ENCODE peak calls at places on chromosomes 3 and 15, in four cellular contexts. L is GM12878, V is HepG2, Y is stomach. G is an unnamed sample. For H3K4me1, the result is how much of the 10 kb centered on the place peaks cover.

GRCh38 chr3:42149537-42150426 is 58.6 kb downstream of the TRAK1 start:
- DNase-seq in L (no peak), V (no peak), Y (peak), G (peak)

GRCh38 chr3:59726279-59726678 is 676.5 kb upstream of the CFAP20DC start:
- DNase-seq in V (no peak), L (no peak), Y (no peak), G (no peak)

GRCh38 chr15:39969871-39970270 is 36.0 kb downstream of the EIF2AK4 start:
- DNase-seq in L (no peak), Y (peak), V (no peak), G (peak)

GRCh38 chr15:83973816-83974215 is 261.8 kb upstream of the GOLGA6L4 start:
- DNase-seq in Y (no peak), V (peak), L (no peak), G (no peak)

GRCh38 chr15:68787609-68788264 is 33.0 kb downstream of the ANP32A start:
- DNase-seq in Y (peak), L (no peak), V (no peak), G (peak)

GRCh38 chr3:69292959-69293574 is 92.8 kb downstream of the FRMD4B start:
- DNase-seq in L (no peak), V (no peak), Y (no peak), G (no peak)

GRCh38 chr15:74326759-74327158 is 40.7 kb downstream of the CYP11A1 start:
- DNase-seq in V (no peak), Y (no peak), L (no peak), G (no peak)

GRCh38 chr3:136994772-136995516 is 37.2 kb downstream of the IL20RB start:
- DNase-seq in Y (peak), L (no peak), V (no peak), G (peak)

GRCh38 chr3:15361494-15362214 is 29.3 kb upstream of the SH3BP5 start:
- DNase-seq in V (no peak), L (peak), Y (no peak), G (peak)

GRCh38 chr15:73647259-73648026 is 14.3 kb upstream of the NPTN start:
- DNase-seq in L (no peak), Y (no peak), V (no peak), G (no peak)

GRCh38 chr15:91032919-91033803 is 10.8 kb upstream of the VPS33B start:
- DNase-seq in V (peak), Y (peak), L (no peak), G (peak)

GRCh38 chr15:87871130-87871737 is 385.3 kb downstream of the NTRK3 start:
- DNase-seq in L (no peak), V (no peak), Y (no peak), G (no peak)

GRCh38 chr3:107798381-107798780 is 275.6 kb downstream of the BBX start:
- DNase-seq in L (no peak), Y (no peak), V (no peak), G (no peak)

GRCh38 chr3:113834983-113835382 is 3.6 kb upstream of the GRAMD1C start:
- DNase-seq in L (no peak), V (no peak), Y (no peak), G (no peak)

GRCh38 chr3:107523361-107524213 is 825 bp downstream of the BBX start:
- DNase-seq in V (peak), Y (peak), L (no peak), G (peak)

GRCh38 chr15:70302360-70302759 is 204.6 kb upstream of the TLE3 start:
- DNase-seq in Y (no peak), V (no peak), L (no peak), G (no peak)

GRCh38 chr3:197023998-197024651 is 5.5 kb downstream of the MELTF start:
- DNase-seq in Y (no peak), L (no peak), V (no peak), G (no peak)

GRCh38 chr15:68578175-68578959 is 426 bp upstream of the CORO2B start:
- DNase-seq in V (no peak), L (no peak), Y (peak), G (peak)

GRCh38 chr15:64334530-64334929 is 21.4 kb downstream of the CSNK1G1 start:
- DNase-seq in Y (no peak), V (no peak), L (no peak), G (peak)

GRCh38 chr3:5554245-5554747 is 366.8 kb downstream of the EDEM1 start:
- DNase-seq in V (no peak), Y (no peak), L (no peak), G (no peak)

DNA sequence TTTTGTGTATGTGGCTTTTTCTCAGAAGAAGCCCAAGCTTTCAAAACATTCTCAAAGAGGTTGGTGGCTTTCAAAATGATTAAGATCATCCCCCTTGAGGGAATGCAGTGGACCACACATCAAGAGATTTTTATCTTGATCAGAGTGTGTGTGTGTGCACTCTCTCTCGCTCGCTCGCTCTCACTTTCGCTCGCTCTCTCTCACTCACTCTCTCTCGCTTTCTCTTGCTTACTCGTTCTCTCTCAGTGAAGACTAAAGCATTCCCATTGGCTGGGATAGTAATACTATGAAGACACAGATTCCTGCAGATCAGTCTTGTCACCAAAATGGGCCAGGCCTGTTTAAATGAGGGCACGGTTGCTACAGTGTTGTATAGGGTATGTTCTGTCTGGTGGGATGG is 365.7 kb downstream of the EDEM1 start:
- DNase-seq in Y (no peak), V (no peak), L (no peak), G (no peak)
- TF ChIP-seq EP300 in Y (no peak), V (no peak), L (no peak), G (no peak)

GRCh38 chr3:185827595-185828344 is 2.9 kb upstream of the IGF2BP2 start:
- DNase-seq in V (no peak), L (no peak), Y (no peak), G (no peak)

GRCh38 chr3:185825379-185825638 is 467 bp upstream of the IGF2BP2 start:
- DNase-seq in Y (no peak), V (no peak), L (no peak), G (no peak)

GRCh38 chr3:185824051-185824466 is 783 bp downstream of the IGF2BP2 start:
- DNase-seq in V (no peak), L (no peak), Y (peak), G (peak)

GRCh38 chr3:185824467-185825378 is at the start of gene IGF2BP2:
- DNase-seq in L (no peak), Y (peak), V (peak), G (peak)

DNA sequence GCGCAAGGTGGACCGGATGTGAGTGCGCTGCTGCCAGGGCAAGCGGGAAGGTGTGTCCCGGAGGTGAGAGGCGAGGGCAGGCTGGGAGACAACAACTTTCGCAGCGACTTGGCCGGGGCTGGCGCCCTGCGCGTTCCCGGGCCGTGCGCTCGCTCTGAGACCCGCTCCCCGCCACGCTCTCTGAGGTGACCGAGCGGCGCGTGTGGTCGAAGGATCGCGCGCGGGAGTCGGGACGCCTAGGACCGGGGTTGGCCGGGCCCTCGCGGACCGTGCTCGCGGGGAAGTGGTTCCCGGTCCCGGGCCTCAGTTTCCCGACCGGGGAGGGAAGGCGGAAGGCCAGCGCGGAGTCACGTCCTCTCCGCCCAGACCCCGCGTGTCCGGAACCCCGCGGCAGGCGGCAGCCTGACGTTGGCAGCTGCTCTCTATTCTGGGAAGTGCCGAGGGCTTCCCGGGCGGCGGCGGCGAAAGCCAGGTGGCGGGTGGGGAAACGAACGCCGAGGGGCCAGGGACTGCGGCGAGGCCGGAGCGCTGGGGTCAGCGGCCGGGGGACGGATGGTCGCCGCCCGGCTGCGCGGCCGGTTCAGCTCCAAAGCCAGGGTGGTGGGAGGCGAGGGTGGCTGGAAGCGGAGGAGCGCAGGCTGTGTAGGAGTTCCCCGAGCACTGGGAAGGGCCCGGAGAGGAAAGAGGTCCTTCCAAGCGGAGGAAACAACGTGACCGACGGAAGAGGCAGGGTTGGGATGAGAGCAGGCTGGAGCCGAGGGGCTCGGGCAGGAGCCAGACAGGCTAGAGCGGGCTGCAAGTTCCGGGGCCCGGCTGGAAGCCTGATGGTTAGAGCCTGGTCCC is 1.0 kb upstream of the IGF2BP2 start:
- DNase-seq in L (no peak), V (no peak), Y (peak), G (peak)
- TF ChIP-seq POLR2AphosphoS5 in L (no peak), V (no peak), Y (no peak), G (peak)

GRCh38 chr15:26156041-26156440 is 292.9 kb upstream of the ATP10A start:
- DNase-seq in L (no peak), V (no peak), Y (no peak), G (no peak)
- H3K4me1 ChIP-seq in L (under half), V (under half), Y (under half), G (under half)

GRCh38 chr15:96042734-96043224 is 287.7 kb upstream of the NR2F2 start:
- DNase-seq in Y (no peak), V (no peak), L (peak), G (no peak)
- TF ChIP-seq EP300 in Y (no peak), V (no peak), L (peak), G (no peak)

GRCh38 chr3:155745795-155746550 is 1.1 kb upstream of the PLCH1 start:
- DNase-seq in L (no peak), Y (peak), V (peak), G (peak)
- TF ChIP-seq POLR2AphosphoS5 in L (no peak), Y (no peak), V (no peak), G (no peak)

DNA sequence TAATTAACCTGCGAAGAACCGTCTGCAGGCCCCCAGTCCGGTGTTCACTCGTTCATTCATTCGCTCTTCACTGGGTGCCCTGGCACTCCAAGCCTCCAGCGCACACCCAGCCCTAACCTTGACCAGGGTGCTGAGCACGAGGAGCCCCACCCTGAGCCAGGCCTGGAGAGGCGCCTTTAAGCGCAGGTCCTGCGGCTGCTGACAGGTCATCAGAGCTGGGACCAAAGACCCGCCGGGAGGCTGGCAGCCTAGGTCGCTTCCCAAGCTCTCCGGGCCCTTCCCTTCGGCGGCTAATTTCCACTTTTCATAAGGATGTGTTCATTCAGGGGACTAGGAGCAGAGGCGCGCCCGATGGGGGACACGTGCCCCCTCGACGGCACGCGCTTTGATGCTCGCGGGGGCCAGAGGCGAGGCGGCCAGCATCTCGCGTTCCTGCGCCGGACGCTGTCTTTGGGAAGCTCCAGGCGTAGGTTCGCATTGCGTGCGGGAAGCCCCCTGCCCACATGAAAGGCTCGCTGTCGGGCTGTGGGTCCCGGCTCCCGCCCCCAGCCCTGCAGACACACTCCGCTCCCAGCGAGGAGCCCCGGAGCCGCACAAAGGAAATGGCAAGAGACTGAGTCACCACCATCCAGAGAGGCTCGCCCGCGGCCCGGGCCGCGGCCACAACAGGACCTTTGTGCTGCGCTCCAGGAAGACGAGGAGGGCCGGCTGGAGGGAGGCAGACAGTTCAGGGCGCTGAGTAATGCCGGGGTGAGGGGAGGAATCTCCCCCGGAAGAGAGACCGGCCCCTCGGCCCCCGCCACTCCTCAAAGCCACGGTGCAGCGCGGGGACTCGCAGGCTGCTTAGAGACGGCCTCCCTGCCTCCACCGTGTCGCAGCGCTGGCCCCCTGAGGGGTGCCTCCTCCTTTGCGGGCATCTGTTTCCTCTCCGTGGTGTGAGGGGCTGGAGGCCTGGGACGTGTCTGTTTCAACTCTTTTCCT is 266.4 kb upstream of the HES1 start:
- DNase-seq in V (no peak), L (no peak), Y (no peak), G (no peak)
- H3K4me1 ChIP-seq in V (under half), L (under half), Y (under half), G (under half)

DNA sequence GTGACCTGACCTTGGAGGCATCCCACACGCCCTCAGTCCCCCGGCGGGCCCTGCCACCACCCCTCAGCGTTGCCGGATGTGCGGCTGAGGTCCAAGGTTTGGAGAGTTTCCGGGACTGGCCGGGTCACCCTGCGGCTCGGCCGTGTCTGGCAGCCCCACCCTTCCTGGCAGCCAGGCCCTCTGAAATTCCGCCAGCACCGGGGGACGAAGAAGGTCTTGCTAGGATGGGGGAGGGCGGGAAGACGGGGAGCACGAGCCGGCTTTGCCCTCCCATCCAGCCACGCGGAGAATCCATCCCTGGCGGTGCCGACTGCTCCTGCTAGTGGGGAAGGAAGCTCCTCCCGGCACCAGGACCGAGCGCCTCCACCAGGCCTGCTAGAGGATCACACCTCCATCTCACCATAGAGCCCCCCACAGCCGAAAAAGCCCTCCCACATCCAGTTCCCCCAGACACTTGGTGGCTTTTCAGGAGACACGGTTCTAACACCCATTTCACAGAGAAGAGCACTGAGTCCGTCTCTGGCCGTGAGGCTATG is 81.5 kb downstream of the CPN2 start:
- DNase-seq in L (no peak), V (no peak), Y (peak), G (peak)
- TF ChIP-seq EP300 in L (no peak), V (no peak), Y (peak), G (peak)

GRCh38 chr3:101819649-101820202 is 29.6 kb upstream of the NFKBIZ start:
- DNase-seq in L (no peak), Y (no peak), V (no peak), G (no peak)
- TF ChIP-seq POLR2AphosphoS5 in L (no peak), Y (no peak), V (no peak), G (no peak)

GRCh38 chr15:48580736-48581135 is 64.8 kb downstream of the FBN1 start:
- DNase-seq in Y (no peak), L (no peak), V (no peak), G (no peak)

GRCh38 chr15:48578965-48579364 is 66.5 kb downstream of the FBN1 start:
- DNase-seq in V (no peak), L (no peak), Y (no peak), G (no peak)

GRCh38 chr15:48582472-48583235 is 62.9 kb downstream of the FBN1 start:
- DNase-seq in V (no peak), Y (no peak), L (no peak), G (no peak)

GRCh38 chr15:48581221-48581620 is 64.3 kb downstream of the FBN1 start:
- DNase-seq in Y (no peak), V (no peak), L (no peak), G (no peak)

DNA sequence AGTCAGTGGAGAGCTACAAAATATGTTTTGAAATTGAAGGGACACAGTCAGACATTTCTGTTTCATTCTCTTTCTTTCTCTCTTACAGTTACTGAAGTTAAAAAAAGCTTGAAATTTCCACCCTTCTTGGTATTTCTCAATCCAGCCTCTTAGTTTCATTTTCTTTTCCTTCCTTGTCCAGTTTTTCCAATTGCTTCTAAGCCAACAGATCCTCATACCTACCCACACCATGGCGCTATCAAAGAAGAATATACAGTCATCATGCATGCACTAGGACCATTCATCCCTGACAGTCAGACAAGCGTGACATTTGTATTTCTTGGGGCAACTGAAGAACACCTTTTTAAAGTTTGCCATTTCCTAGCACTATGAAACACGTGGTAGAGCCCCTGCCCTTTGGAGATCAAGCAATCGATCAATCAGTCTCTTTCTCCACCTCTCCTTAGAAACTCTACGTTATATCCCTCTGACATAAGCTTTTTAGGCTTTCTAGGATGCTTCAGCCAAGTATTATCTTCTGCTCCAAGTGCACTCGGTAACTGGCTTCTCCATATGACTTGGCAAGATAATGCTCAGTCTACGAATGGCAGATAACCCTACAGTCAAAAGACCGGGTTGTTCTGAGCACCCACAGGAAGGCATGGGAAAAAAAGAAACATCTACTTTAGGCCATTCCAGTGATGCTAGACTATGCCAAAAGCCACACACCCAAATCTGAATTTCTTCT is 65.4 kb downstream of the FBN1 start:
- DNase-seq in Y (no peak), L (no peak), V (no peak), G (no peak)
- H3K4me1 ChIP-seq in Y (under half), L (under half), V (under half), G (under half)

DNA sequence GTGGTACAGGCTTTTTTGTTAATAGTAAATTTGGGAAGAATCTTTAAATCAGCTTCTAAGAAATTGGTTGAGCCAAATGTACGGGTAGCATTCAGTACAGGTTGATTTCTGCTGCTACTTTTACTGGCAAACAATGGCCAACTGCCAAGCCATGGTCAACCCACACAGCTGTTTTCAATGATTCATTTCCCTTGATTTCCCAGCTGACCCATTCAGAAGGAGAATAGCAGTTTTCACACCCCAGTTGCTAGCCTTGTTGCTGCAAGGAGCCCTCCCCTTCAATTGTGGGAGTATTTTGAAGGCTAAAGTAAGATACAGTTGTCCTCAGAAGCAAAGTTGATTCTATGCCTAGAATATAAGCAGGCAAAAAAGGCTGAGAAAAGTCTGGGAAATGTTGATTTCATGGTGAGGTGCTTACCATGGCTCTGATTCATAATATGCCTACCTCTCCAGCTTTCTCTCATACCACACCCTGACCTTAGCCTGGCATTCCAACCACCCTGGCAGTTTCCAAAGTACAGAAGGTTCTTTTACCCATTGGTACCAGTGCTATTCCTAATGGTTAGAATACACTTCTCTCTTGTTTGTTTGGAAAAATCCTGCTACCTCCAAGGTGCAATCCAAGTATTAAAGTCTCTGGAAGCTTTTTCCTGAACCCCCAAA is 320.3 kb upstream of the TGFBR2 start:
- DNase-seq in V (no peak), Y (peak), L (no peak), G (peak)
- TF ChIP-seq EP300 in V (no peak), Y (no peak), L (no peak), G (no peak)

G was measured in transverse colon.